ENCODE peak calls at places on chromosomes 12 and 14, in nine cellular contexts. One of them, this sample, is unnamed.

GRCh38 chr14:80638620-80639215 is 302.8 kb downstream of the CEP128 start:
- DNase-seq in transverse colon: no peak
- DNase-seq in stimulated activated CD8-positive, alpha-beta memory T cell treated with anti-CD3 and anti-CD28 coated beads, Interleukin-15, amount 100 ng/mL, for 24 hours: no peak
- DNase-seq in stimulated activated CD4-positive, alpha-beta T cell treated with anti-CD3 and anti-CD28 coated beads, Interleukin-15, amount 100 ng/mL, for 1 hour: no peak
- DNase-seq in HS-5: peak
- DNase-seq in fibroblast of pulmonary artery: peak
- DNase-seq in NT2/D1: no peak
- DNase-seq in Kasumi-1: no peak
- DNase-seq in AG08396: no peak
- DNase-seq in this sample: peak

GRCh38 chr12:114342651-114343050 is 63.3 kb downstream of the TBX5 start:
- DNase-seq in transverse colon: no peak
- DNase-seq in stimulated activated CD8-positive, alpha-beta memory T cell treated with anti-CD3 and anti-CD28 coated beads, Interleukin-15, amount 100 ng/mL, for 24 hours: no peak
- DNase-seq in stimulated activated CD4-positive, alpha-beta T cell treated with anti-CD3 and anti-CD28 coated beads, Interleukin-15, amount 100 ng/mL, for 1 hour: no peak
- DNase-seq in HS-5: no peak
- DNase-seq in fibroblast of pulmonary artery: no peak
- DNase-seq in NT2/D1: no peak
- DNase-seq in Kasumi-1: no peak
- DNase-seq in AG08396: no peak
- DNase-seq in this sample: no peak

GRCh38 chr12:7217475-7218069 is 28.1 kb downstream of the PEX5 start:
- DNase-seq in transverse colon: no peak
- DNase-seq in stimulated activated CD8-positive, alpha-beta memory T cell treated with anti-CD3 and anti-CD28 coated beads, Interleukin-15, amount 100 ng/mL, for 24 hours: no peak
- DNase-seq in stimulated activated CD4-positive, alpha-beta T cell treated with anti-CD3 and anti-CD28 coated beads, Interleukin-15, amount 100 ng/mL, for 1 hour: no peak
- DNase-seq in HS-5: no peak
- DNase-seq in fibroblast of pulmonary artery: no peak
- DNase-seq in NT2/D1: no peak
- DNase-seq in Kasumi-1: no peak
- DNase-seq in AG08396: no peak
- DNase-seq in this sample: no peak

GRCh38 chr12:22117551-22117950 is 71.5 kb downstream of the CMAS start:
- DNase-seq in transverse colon: no peak
- DNase-seq in stimulated activated CD8-positive, alpha-beta memory T cell treated with anti-CD3 and anti-CD28 coated beads, Interleukin-15, amount 100 ng/mL, for 24 hours: no peak
- DNase-seq in stimulated activated CD4-positive, alpha-beta T cell treated with anti-CD3 and anti-CD28 coated beads, Interleukin-15, amount 100 ng/mL, for 1 hour: no peak
- DNase-seq in HS-5: no peak
- DNase-seq in fibroblast of pulmonary artery: no peak
- DNase-seq in NT2/D1: no peak
- DNase-seq in Kasumi-1: no peak
- DNase-seq in AG08396: no peak
- DNase-seq in this sample: no peak

GRCh38 chr14:89757313-89757939 is 197.1 kb downstream of the EFCAB11 start:
- DNase-seq in transverse colon: no peak
- DNase-seq in stimulated activated CD8-positive, alpha-beta memory T cell treated with anti-CD3 and anti-CD28 coated beads, Interleukin-15, amount 100 ng/mL, for 24 hours: no peak
- DNase-seq in stimulated activated CD4-positive, alpha-beta T cell treated with anti-CD3 and anti-CD28 coated beads, Interleukin-15, amount 100 ng/mL, for 1 hour: no peak
- DNase-seq in HS-5: no peak
- DNase-seq in fibroblast of pulmonary artery: no peak
- DNase-seq in NT2/D1: no peak
- DNase-seq in Kasumi-1: no peak
- DNase-seq in AG08396: no peak
- DNase-seq in this sample: no peak

GRCh38 chr14:67411375-67411774 is 590 bp downstream of the PLEK2 start:
- DNase-seq in transverse colon: no peak
- DNase-seq in stimulated activated CD8-positive, alpha-beta memory T cell treated with anti-CD3 and anti-CD28 coated beads, Interleukin-15, amount 100 ng/mL, for 24 hours: no peak
- DNase-seq in stimulated activated CD4-positive, alpha-beta T cell treated with anti-CD3 and anti-CD28 coated beads, Interleukin-15, amount 100 ng/mL, for 1 hour: no peak
- DNase-seq in HS-5: no peak
- DNase-seq in fibroblast of pulmonary artery: no peak
- DNase-seq in NT2/D1: no peak
- DNase-seq in Kasumi-1: no peak
- DNase-seq in AG08396: no peak
- DNase-seq in this sample: no peak

GRCh38 chr12:26058818-26059217 is 66.0 kb downstream of the BHLHE41 start:
- DNase-seq in transverse colon: no peak
- DNase-seq in stimulated activated CD8-positive, alpha-beta memory T cell treated with anti-CD3 and anti-CD28 coated beads, Interleukin-15, amount 100 ng/mL, for 24 hours: no peak
- DNase-seq in stimulated activated CD4-positive, alpha-beta T cell treated with anti-CD3 and anti-CD28 coated beads, Interleukin-15, amount 100 ng/mL, for 1 hour: no peak
- DNase-seq in HS-5: no peak
- DNase-seq in fibroblast of pulmonary artery: no peak
- DNase-seq in NT2/D1: no peak
- DNase-seq in Kasumi-1: no peak
- DNase-seq in AG08396: no peak
- DNase-seq in this sample: no peak

GRCh38 chr14:72479471-72479931 is 414.4 kb downstream of the DPF3 start:
- DNase-seq in transverse colon: no peak
- DNase-seq in stimulated activated CD8-positive, alpha-beta memory T cell treated with anti-CD3 and anti-CD28 coated beads, Interleukin-15, amount 100 ng/mL, for 24 hours: no peak
- DNase-seq in stimulated activated CD4-positive, alpha-beta T cell treated with anti-CD3 and anti-CD28 coated beads, Interleukin-15, amount 100 ng/mL, for 1 hour: no peak
- DNase-seq in HS-5: no peak
- DNase-seq in fibroblast of pulmonary artery: no peak
- DNase-seq in NT2/D1: peak
- DNase-seq in Kasumi-1: no peak
- DNase-seq in AG08396: no peak
- DNase-seq in this sample: no peak

GRCh38 chr12:112183141-112183581 is 57.8 kb downstream of the TRAFD1 start:
- DNase-seq in transverse colon: no peak
- DNase-seq in stimulated activated CD8-positive, alpha-beta memory T cell treated with anti-CD3 and anti-CD28 coated beads, Interleukin-15, amount 100 ng/mL, for 24 hours: no peak
- DNase-seq in stimulated activated CD4-positive, alpha-beta T cell treated with anti-CD3 and anti-CD28 coated beads, Interleukin-15, amount 100 ng/mL, for 1 hour: no peak
- DNase-seq in HS-5: no peak
- DNase-seq in fibroblast of pulmonary artery: peak
- DNase-seq in NT2/D1: peak
- DNase-seq in Kasumi-1: no peak
- DNase-seq in AG08396: peak
- DNase-seq in this sample: no peak

GRCh38 chr14:63431466-63431865 is 111.7 kb downstream of the PPP2R5E start:
- DNase-seq in transverse colon: no peak
- DNase-seq in stimulated activated CD8-positive, alpha-beta memory T cell treated with anti-CD3 and anti-CD28 coated beads, Interleukin-15, amount 100 ng/mL, for 24 hours: no peak
- DNase-seq in stimulated activated CD4-positive, alpha-beta T cell treated with anti-CD3 and anti-CD28 coated beads, Interleukin-15, amount 100 ng/mL, for 1 hour: no peak
- DNase-seq in HS-5: no peak
- DNase-seq in fibroblast of pulmonary artery: no peak
- DNase-seq in NT2/D1: no peak
- DNase-seq in Kasumi-1: no peak
- DNase-seq in AG08396: no peak
- DNase-seq in this sample: no peak

GRCh38 chr12:47772738-47773061 is 338 bp upstream of the SLC48A1 start:
- DNase-seq in transverse colon: no peak
- DNase-seq in stimulated activated CD8-positive, alpha-beta memory T cell treated with anti-CD3 and anti-CD28 coated beads, Interleukin-15, amount 100 ng/mL, for 24 hours: no peak
- DNase-seq in stimulated activated CD4-positive, alpha-beta T cell treated with anti-CD3 and anti-CD28 coated beads, Interleukin-15, amount 100 ng/mL, for 1 hour: no peak
- DNase-seq in HS-5: no peak
- DNase-seq in fibroblast of pulmonary artery: no peak
- DNase-seq in NT2/D1: no peak
- DNase-seq in Kasumi-1: no peak
- DNase-seq in AG08396: no peak
- DNase-seq in this sample: no peak

GRCh38 chr12:122851820-122852219 is 16.6 kb downstream of the HIP1R start:
- DNase-seq in transverse colon: no peak
- DNase-seq in stimulated activated CD8-positive, alpha-beta memory T cell treated with anti-CD3 and anti-CD28 coated beads, Interleukin-15, amount 100 ng/mL, for 24 hours: no peak
- DNase-seq in stimulated activated CD4-positive, alpha-beta T cell treated with anti-CD3 and anti-CD28 coated beads, Interleukin-15, amount 100 ng/mL, for 1 hour: no peak
- DNase-seq in HS-5: peak
- DNase-seq in fibroblast of pulmonary artery: peak
- DNase-seq in NT2/D1: no peak
- DNase-seq in Kasumi-1: no peak
- DNase-seq in AG08396: peak
- DNase-seq in this sample: no peak

GRCh38 chr12:132321321-132322118 is 7.9 kb downstream of the GALNT9 start:
- DNase-seq in transverse colon: no peak
- DNase-seq in stimulated activated CD8-positive, alpha-beta memory T cell treated with anti-CD3 and anti-CD28 coated beads, Interleukin-15, amount 100 ng/mL, for 24 hours: no peak
- DNase-seq in stimulated activated CD4-positive, alpha-beta T cell treated with anti-CD3 and anti-CD28 coated beads, Interleukin-15, amount 100 ng/mL, for 1 hour: no peak
- DNase-seq in HS-5: no peak
- DNase-seq in fibroblast of pulmonary artery: no peak
- DNase-seq in NT2/D1: no peak
- DNase-seq in Kasumi-1: no peak
- DNase-seq in AG08396: no peak
- DNase-seq in this sample: no peak

GRCh38 chr14:35365130-35366047 is 39.2 kb downstream of the NFKBIA start:
- DNase-seq in transverse colon: peak
- DNase-seq in stimulated activated CD8-positive, alpha-beta memory T cell treated with anti-CD3 and anti-CD28 coated beads, Interleukin-15, amount 100 ng/mL, for 24 hours: peak
- DNase-seq in stimulated activated CD4-positive, alpha-beta T cell treated with anti-CD3 and anti-CD28 coated beads, Interleukin-15, amount 100 ng/mL, for 1 hour: no peak
- DNase-seq in HS-5: peak
- DNase-seq in fibroblast of pulmonary artery: peak
- DNase-seq in NT2/D1: no peak
- DNase-seq in Kasumi-1: peak
- DNase-seq in AG08396: peak
- DNase-seq in this sample: no peak

GRCh38 chr12:57454566-57455373 is at the start of gene INHBE:
- DNase-seq in transverse colon: no peak
- DNase-seq in stimulated activated CD8-positive, alpha-beta memory T cell treated with anti-CD3 and anti-CD28 coated beads, Interleukin-15, amount 100 ng/mL, for 24 hours: no peak
- DNase-seq in stimulated activated CD4-positive, alpha-beta T cell treated with anti-CD3 and anti-CD28 coated beads, Interleukin-15, amount 100 ng/mL, for 1 hour: no peak
- DNase-seq in HS-5: no peak
- DNase-seq in fibroblast of pulmonary artery: peak
- DNase-seq in NT2/D1: no peak
- DNase-seq in Kasumi-1: no peak
- DNase-seq in AG08396: peak
- DNase-seq in this sample: peak